ENCODE peak calls at places on chromosomes 13 and 19, in six cellular contexts. Z is GM23338, A is PC-3, L is OCI-LY7, K is HCT116, U is neural progenitor cell. O is an unnamed sample.

GRCh38 chr19:10516671-10517286 is 468 bp downstream of the S1PR5 start:
- DNase-seq in Z (peak; percentile 44), A (no peak), L (no peak), K (no peak), U (no peak), O (no peak)

GRCh38 chr19:18433039-18433691 is 4.8 kb downstream of the ISYNA1 start:
- DNase-seq in Z (peak; percentile 70), A (no peak), L (peak; percentile 38), K (no peak), U (peak; percentile 50), O (no peak)

GRCh38 chr13:24670927-24671326 is 9.3 kb upstream of the ATP12A start:
- DNase-seq in Z (peak; percentile 87), A (peak; percentile 54), L (peak; percentile 73), K (peak; percentile 75), U (peak; percentile 77), O (no peak)

GRCh38 chr13:42762917-42763316 is 18.5 kb upstream of the FAM216B start:
- DNase-seq in Z (no peak), A (peak; percentile 44), L (no peak), K (no peak), U (no peak), O (no peak)

GRCh38 chr13:90686438-90686837 is 661.0 kb upstream of the MIR17HG start:
- DNase-seq in Z (no peak), A (peak; percentile 53), L (no peak), K (no peak), U (no peak), O (no peak)

GRCh38 chr13:20608438-20609020 is 41.6 kb downstream of the IFT88 start:
- DNase-seq in Z (no peak), A (no peak), L (no peak), K (no peak), U (no peak), O (no peak)

GRCh38 chr13:28268800-28269223 is 130.5 kb downstream of the PAN3 start:
- DNase-seq in Z (no peak), A (no peak), L (peak; percentile 88), K (no peak), U (no peak), O (peak; percentile 78)

GRCh38 chr19:44777715-44778347 is at the start of gene CBLC:
- DNase-seq in Z (peak; percentile 99), A (peak; percentile 88), L (no peak), K (peak; percentile 94), U (peak; percentile 89), O (no peak)

GRCh38 chr13:30039506-30039905 is 189.1 kb upstream of the UBL3 start:
- DNase-seq in Z (no peak), A (no peak), L (no peak), K (no peak), U (no peak), O (no peak)

GRCh38 chr13:30037306-30037705 is 186.9 kb upstream of the UBL3 start:
- DNase-seq in Z (peak; percentile 81), A (no peak), L (no peak), K (no peak), U (peak; percentile 64), O (no peak)

GRCh38 chr13:30037766-30038165 is 187.3 kb upstream of the UBL3 start:
- DNase-seq in Z (no peak), A (no peak), L (no peak), K (no peak), U (no peak), O (no peak)

GRCh38 chr13:30042272-30042671 is 191.9 kb upstream of the UBL3 start:
- DNase-seq in Z (no peak), A (no peak), L (no peak), K (no peak), U (no peak), O (no peak)

DNA sequence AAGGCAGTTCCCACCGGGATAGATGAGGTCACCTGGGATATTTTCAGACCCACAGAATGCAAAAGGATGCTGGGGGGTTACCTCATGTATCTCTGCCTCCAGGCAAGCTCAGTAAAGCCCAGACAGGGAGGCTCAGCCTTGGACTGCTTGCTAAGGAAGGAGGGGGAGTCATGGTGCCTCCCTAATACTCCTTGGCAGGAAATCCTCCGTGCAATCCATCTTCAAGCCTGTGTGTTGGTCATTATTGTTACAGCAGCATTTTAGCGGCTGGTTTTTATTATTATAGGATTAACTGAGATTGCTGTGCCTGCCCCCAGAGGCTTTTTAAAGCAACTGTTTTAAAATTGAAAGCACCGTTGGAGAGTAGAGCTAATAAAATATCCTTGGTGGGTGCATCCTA is 188.5 kb upstream of the UBL3 start:
- DNase-seq in Z (no peak), A (no peak), L (no peak), K (no peak), U (peak; percentile 10), O (no peak)
- TF ChIP-seq CTCF in Z (no peak), A (no peak), L (no peak), K (peak; percentile 18), U (peak; percentile 10), O (no peak)

GRCh38 chr13:44519642-44520041 is 56.5 kb downstream of the TSC22D1 start:
- DNase-seq in Z (no peak), A (no peak), L (no peak), K (no peak), U (no peak), O (no peak)

DNA sequence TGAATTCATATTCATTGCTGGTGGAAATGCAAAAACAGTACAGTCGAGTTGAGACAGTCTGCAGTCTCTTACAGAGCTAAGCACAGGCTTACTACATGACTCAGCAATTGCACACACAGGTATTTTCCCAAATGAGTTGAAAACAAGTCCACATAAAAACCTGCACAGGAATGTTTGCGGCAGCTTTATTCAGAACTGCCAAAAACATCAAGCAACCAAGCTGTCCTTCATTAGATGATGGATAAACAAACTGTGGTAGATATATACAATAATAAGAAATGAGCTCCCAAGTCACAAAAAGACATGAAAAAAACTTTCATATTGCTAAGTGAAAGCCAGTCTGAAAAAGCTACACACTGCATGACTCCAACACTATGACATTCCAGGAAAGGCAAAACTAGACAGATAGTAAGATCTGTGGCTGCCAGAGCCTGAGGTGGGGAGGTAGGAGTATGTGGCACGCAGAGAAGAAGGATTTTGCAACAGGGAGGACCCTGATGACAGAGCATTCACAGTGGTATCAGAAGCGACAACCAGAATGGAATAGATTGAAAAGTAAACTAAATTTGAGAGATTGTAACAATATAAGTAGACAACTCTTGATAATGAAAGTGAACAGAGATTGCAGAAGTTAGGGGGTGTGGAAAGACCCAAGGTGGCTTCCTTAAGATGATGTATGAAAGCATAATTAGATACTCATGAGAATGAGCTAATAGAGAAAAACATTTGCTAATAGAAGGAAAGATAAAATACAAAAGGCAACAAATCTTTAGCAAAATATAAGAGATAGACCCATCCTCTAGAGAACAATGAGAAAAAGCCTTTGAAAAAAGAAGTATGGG is 52.7 kb downstream of the TSC22D1 start:
- DNase-seq in Z (peak; percentile 19), A (peak; percentile 72), L (no peak), K (peak; percentile 32), U (no peak), O (peak; percentile 36)
- TF ChIP-seq EZH2phosphoT487 in Z (no peak), A (no peak), L (no peak), K (no peak), U (no peak), O (no peak)

GRCh38 chr19:31140717-31141116 is 208.5 kb downstream of the TSHZ3 start:
- DNase-seq in Z (no peak), A (peak; percentile 11), L (no peak), K (no peak), U (no peak), O (no peak)
- TF ChIP-seq CTCF in Z (no peak), A (no peak), L (no peak), K (no peak), U (no peak), O (no peak)

GRCh38 chr19:5953680-5954213 is 24.2 kb downstream of the RANBP3 start:
- DNase-seq in Z (no peak), A (no peak), L (no peak), K (no peak), U (no peak), O (no peak)
- TF ChIP-seq EZH2phosphoT487 in Z (no peak), A (no peak), L (no peak), K (no peak), U (no peak), O (no peak)

GRCh38 chr19:31058676-31059075 is 290.6 kb downstream of the TSHZ3 start:
- DNase-seq in Z (no peak), A (no peak), L (no peak), K (no peak), U (no peak), O (no peak)

GRCh38 chr19:31049431-31049830 is 299.8 kb downstream of the TSHZ3 start:
- DNase-seq in Z (no peak), A (no peak), L (no peak), K (no peak), U (no peak), O (no peak)

GRCh38 chr19:31055454-31055853 is 293.8 kb downstream of the TSHZ3 start:
- DNase-seq in Z (no peak), A (no peak), L (no peak), K (no peak), U (no peak), O (no peak)

GRCh38 chr19:31054430-31054829 is 294.8 kb downstream of the TSHZ3 start:
- DNase-seq in Z (peak; percentile 86), A (no peak), L (peak; percentile 21), K (no peak), U (peak; percentile 82), O (no peak)
- TF ChIP-seq CTCF in Z (peak; percentile 79), A (peak; percentile 10), L (peak; percentile 46), K (no peak), U (peak; percentile 68), O (no peak)

GRCh38 chr19:12521996-12522395 is 29.3 kb downstream of the ZNF564 start:
- DNase-seq in Z (peak; percentile 74), A (no peak), L (peak; percentile 41), K (no peak), U (no peak), O (peak; percentile 15)
- TF ChIP-seq EZH2phosphoT487 in Z (no peak), A (no peak), L (no peak), K (no peak), U (no peak), O (no peak)

GRCh38 chr19:19663292-19664120 is at the start of gene ATP13A1:
- DNase-seq in Z (peak; percentile 95), A (peak; percentile 94), L (peak; percentile 98), K (peak; percentile 91), U (peak; percentile 97), O (peak; percentile 94)
- TF ChIP-seq CTCF in Z (no peak), A (no peak), L (peak; percentile 49), K (no peak), U (peak; percentile 38), O (peak; percentile 17)

O was measured in MM.1S.